ENCODE peak calls at places on chromosomes 2 and 18, in nine cellular contexts. One of them, this sample, is unnamed. For H3K9me3, the result is how much of the 10 kb centered on the place peaks cover.

GRCh38 chr18:45841765-45842442 is 16.4 kb downstream of the SIGLEC15 start:
- DNase-seq in astrocyte: no peak
- DNase-seq in cardiac muscle cell: no peak
- DNase-seq in GM23248: no peak
- DNase-seq in neuronal stem cell: no peak
- DNase-seq in keratinocyte: no peak
- DNase-seq in CD8-positive, alpha-beta memory T cell: no peak
- DNase-seq in mesenchymal stem cell: no peak
- DNase-seq in transverse colon: no peak
- DNase-seq in this sample: no peak

GRCh38 chr2:193966590-193966989 is 1690.4 kb upstream of the SLC39A10 start:
- DNase-seq in astrocyte: peak
- DNase-seq in CD8-positive, alpha-beta memory T cell: no peak
- DNase-seq in mesenchymal stem cell: peak
- DNase-seq in keratinocyte: no peak
- DNase-seq in transverse colon: no peak
- DNase-seq in GM23248: peak
- DNase-seq in neuronal stem cell: no peak
- DNase-seq in cardiac muscle cell: no peak
- DNase-seq in this sample: peak

GRCh38 chr2:179677148-179677688 is 184.2 kb downstream of the ZNF385B start:
- DNase-seq in transverse colon: no peak
- DNase-seq in neuronal stem cell: no peak
- DNase-seq in cardiac muscle cell: peak
- DNase-seq in CD8-positive, alpha-beta memory T cell: no peak
- DNase-seq in GM23248: peak
- DNase-seq in keratinocyte: no peak
- DNase-seq in mesenchymal stem cell: no peak
- DNase-seq in astrocyte: no peak
- DNase-seq in this sample: no peak

GRCh38 chr2:166091439-166091838 is 36.4 kb downstream of the SCN1A start:
- DNase-seq in CD8-positive, alpha-beta memory T cell: no peak
- DNase-seq in mesenchymal stem cell: no peak
- DNase-seq in cardiac muscle cell: peak
- DNase-seq in GM23248: no peak
- DNase-seq in neuronal stem cell: no peak
- DNase-seq in transverse colon: no peak
- DNase-seq in astrocyte: peak
- DNase-seq in keratinocyte: no peak
- DNase-seq in this sample: no peak

GRCh38 chr2:241943961-241944575 is 74.5 kb downstream of the RTP5 start:
- DNase-seq in transverse colon: no peak
- DNase-seq in cardiac muscle cell: no peak
- DNase-seq in neuronal stem cell: no peak
- DNase-seq in mesenchymal stem cell: no peak
- DNase-seq in GM23248: no peak
- DNase-seq in CD8-positive, alpha-beta memory T cell: no peak
- DNase-seq in astrocyte: no peak
- DNase-seq in keratinocyte: no peak
- DNase-seq in this sample: no peak

GRCh38 chr2:161412346-161412745 is 3.8 kb upstream of the TBR1 start:
- DNase-seq in neuronal stem cell: no peak
- DNase-seq in astrocyte: peak
- DNase-seq in cardiac muscle cell: no peak
- DNase-seq in GM23248: no peak
- DNase-seq in CD8-positive, alpha-beta memory T cell: no peak
- DNase-seq in keratinocyte: no peak
- DNase-seq in transverse colon: no peak
- DNase-seq in mesenchymal stem cell: no peak
- DNase-seq in this sample: no peak

GRCh38 chr18:3089579-3089978 is 76.6 kb upstream of the LPIN2 start:
- DNase-seq in keratinocyte: no peak
- DNase-seq in cardiac muscle cell: no peak
- DNase-seq in mesenchymal stem cell: no peak
- DNase-seq in astrocyte: no peak
- DNase-seq in transverse colon: no peak
- DNase-seq in CD8-positive, alpha-beta memory T cell: no peak
- DNase-seq in neuronal stem cell: no peak
- DNase-seq in GM23248: no peak
- DNase-seq in this sample: no peak

GRCh38 chr2:40428434-40428833 is 23.5 kb downstream of the SLC8A1 start:
- DNase-seq in mesenchymal stem cell: no peak
- DNase-seq in cardiac muscle cell: no peak
- DNase-seq in astrocyte: no peak
- DNase-seq in transverse colon: no peak
- DNase-seq in keratinocyte: no peak
- DNase-seq in CD8-positive, alpha-beta memory T cell: no peak
- DNase-seq in neuronal stem cell: no peak
- DNase-seq in GM23248: peak
- DNase-seq in this sample: no peak

GRCh38 chr2:109663721-109664120 is 49.6 kb downstream of the SOWAHC start:
- DNase-seq in transverse colon: no peak
- DNase-seq in GM23248: peak
- DNase-seq in CD8-positive, alpha-beta memory T cell: no peak
- DNase-seq in neuronal stem cell: no peak
- DNase-seq in cardiac muscle cell: peak
- DNase-seq in keratinocyte: peak
- DNase-seq in astrocyte: peak
- DNase-seq in mesenchymal stem cell: peak
- DNase-seq in this sample: peak

GRCh38 chr2:18701981-18702380 is 112.6 kb upstream of the NT5C1B start:
- DNase-seq in mesenchymal stem cell: no peak
- DNase-seq in GM23248: peak
- DNase-seq in astrocyte: peak
- DNase-seq in transverse colon: no peak
- DNase-seq in cardiac muscle cell: no peak
- DNase-seq in CD8-positive, alpha-beta memory T cell: no peak
- DNase-seq in keratinocyte: no peak
- DNase-seq in neuronal stem cell: no peak
- DNase-seq in this sample: no peak

GRCh38 chr18:68298340-68298739 is 416.6 kb downstream of the TMX3 start:
- DNase-seq in mesenchymal stem cell: no peak
- DNase-seq in keratinocyte: no peak
- DNase-seq in CD8-positive, alpha-beta memory T cell: no peak
- DNase-seq in neuronal stem cell: no peak
- DNase-seq in GM23248: no peak
- DNase-seq in transverse colon: no peak
- DNase-seq in cardiac muscle cell: no peak
- DNase-seq in astrocyte: no peak
- DNase-seq in this sample: no peak

GRCh38 chr2:30949435-30949834 is 142.2 kb upstream of the CAPN13 start:
- DNase-seq in transverse colon: no peak
- DNase-seq in astrocyte: no peak
- DNase-seq in CD8-positive, alpha-beta memory T cell: no peak
- DNase-seq in neuronal stem cell: no peak
- DNase-seq in cardiac muscle cell: no peak
- DNase-seq in mesenchymal stem cell: no peak
- DNase-seq in keratinocyte: no peak
- DNase-seq in GM23248: peak
- DNase-seq in this sample: no peak

GRCh38 chr2:171979103-171979502 is 20.6 kb upstream of the METAP1D start:
- DNase-seq in keratinocyte: no peak
- DNase-seq in astrocyte: no peak
- DNase-seq in cardiac muscle cell: no peak
- DNase-seq in transverse colon: no peak
- DNase-seq in neuronal stem cell: no peak
- DNase-seq in mesenchymal stem cell: no peak
- DNase-seq in GM23248: no peak
- DNase-seq in CD8-positive, alpha-beta memory T cell: no peak
- DNase-seq in this sample: no peak

GRCh38 chr2:202165945-202166344 is 72.5 kb downstream of the SUMO1 start:
- DNase-seq in neuronal stem cell: no peak
- DNase-seq in CD8-positive, alpha-beta memory T cell: no peak
- DNase-seq in astrocyte: peak
- DNase-seq in mesenchymal stem cell: no peak
- DNase-seq in transverse colon: no peak
- DNase-seq in cardiac muscle cell: no peak
- DNase-seq in keratinocyte: no peak
- DNase-seq in GM23248: peak
- DNase-seq in this sample: no peak

DNA sequence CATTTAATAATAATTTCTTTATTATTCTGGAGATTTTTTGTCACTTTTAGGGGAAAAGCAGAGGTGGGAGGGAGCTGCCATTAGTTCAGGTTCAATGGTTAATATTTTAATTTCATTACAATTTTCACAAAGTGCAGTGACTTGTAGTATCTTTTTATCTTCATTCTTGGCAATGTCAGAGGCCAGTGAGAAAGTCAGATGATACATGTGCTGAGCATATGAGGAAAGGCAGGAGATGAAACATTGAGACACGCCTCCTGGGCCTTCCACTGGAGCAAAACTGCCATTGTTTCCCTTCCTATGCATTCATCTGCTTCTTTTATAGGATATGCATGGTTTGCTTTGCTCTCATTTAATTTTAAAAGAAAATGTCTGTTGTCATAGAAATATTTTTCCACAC is 173.7 kb downstream of the MYT1L start:
- DNase-seq in GM23248: no peak
- DNase-seq in keratinocyte: no peak
- DNase-seq in transverse colon: no peak
- DNase-seq in cardiac muscle cell: no peak
- DNase-seq in CD8-positive, alpha-beta memory T cell: no peak
- DNase-seq in neuronal stem cell: no peak
- DNase-seq in mesenchymal stem cell: no peak
- DNase-seq in astrocyte: no peak
- DNase-seq in this sample: no peak
- H3K9me3 ChIP-seq in GM23248: under half
- H3K9me3 ChIP-seq in keratinocyte: under half
- H3K9me3 ChIP-seq in transverse colon: under half
- H3K9me3 ChIP-seq in cardiac muscle cell: under half
- H3K9me3 ChIP-seq in CD8-positive, alpha-beta memory T cell: under half
- H3K9me3 ChIP-seq in neuronal stem cell: under half
- H3K9me3 ChIP-seq in mesenchymal stem cell: under half
- H3K9me3 ChIP-seq in astrocyte: under half
- H3K9me3 ChIP-seq in this sample: under half

DNA sequence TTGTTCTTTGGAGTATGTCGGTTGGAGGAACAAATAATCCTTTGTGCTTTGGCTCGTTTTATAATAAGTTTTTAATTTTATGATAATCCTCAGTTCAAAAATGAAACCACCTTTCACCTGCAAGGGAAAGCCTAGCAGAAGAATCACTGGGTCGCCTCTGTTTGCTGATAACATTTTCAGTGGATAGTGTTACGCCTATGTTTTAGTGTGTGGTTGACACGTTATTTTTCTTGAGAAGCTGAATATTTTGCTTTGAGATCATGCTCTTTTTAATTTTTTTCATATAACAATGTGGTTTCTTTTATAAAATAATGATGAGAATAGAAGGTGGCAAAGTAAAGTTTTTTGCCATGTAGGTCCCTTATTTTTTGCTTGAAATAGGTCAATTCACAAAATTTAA is 172.7 kb upstream of the ZEB2 start:
- DNase-seq in mesenchymal stem cell: no peak
- DNase-seq in astrocyte: no peak
- DNase-seq in GM23248: no peak
- DNase-seq in keratinocyte: no peak
- DNase-seq in cardiac muscle cell: no peak
- DNase-seq in transverse colon: no peak
- DNase-seq in CD8-positive, alpha-beta memory T cell: no peak
- DNase-seq in neuronal stem cell: no peak
- DNase-seq in this sample: no peak
- H3K4me3 ChIP-seq in mesenchymal stem cell: no peak
- H3K4me3 ChIP-seq in astrocyte: no peak
- H3K4me3 ChIP-seq in GM23248: no peak
- H3K4me3 ChIP-seq in keratinocyte: no peak
- H3K4me3 ChIP-seq in cardiac muscle cell: no peak
- H3K4me3 ChIP-seq in transverse colon: no peak
- H3K4me3 ChIP-seq in CD8-positive, alpha-beta memory T cell: no peak
- H3K4me3 ChIP-seq in neuronal stem cell: no peak
- H3K4me3 ChIP-seq in this sample: no peak

DNA sequence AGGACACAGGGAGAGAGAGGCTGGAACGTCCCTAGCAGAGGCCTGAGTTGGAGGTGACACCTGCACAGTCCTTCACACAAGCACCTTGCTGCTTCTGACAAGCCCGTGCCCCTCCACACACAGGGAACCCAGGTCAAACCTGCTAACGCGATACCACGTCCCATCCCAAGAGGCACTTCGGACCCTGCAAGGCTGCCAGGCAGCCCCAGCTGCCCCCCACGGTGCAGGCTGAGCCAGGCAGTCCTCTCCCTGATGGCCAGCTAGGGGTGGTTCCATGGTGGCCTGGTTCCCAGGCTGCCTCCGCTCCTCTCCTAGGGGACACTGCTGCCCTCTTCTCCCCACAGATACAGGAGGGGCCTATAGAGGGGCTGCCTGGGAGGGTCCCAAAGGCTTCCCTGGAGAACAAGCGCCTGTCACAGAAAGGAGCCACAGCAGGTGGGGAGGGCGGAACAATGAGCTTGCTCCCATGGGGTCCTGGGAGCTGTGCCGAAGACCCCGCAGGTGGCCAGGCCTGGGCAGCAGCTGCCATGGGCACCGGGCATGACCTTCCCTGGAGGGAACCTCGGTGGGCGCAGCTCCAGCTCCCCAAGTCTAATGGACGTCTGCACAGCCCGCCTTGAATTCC is 434.2 kb upstream of the MYT1L start:
- DNase-seq in keratinocyte: no peak
- DNase-seq in GM23248: no peak
- DNase-seq in astrocyte: no peak
- DNase-seq in mesenchymal stem cell: no peak
- DNase-seq in cardiac muscle cell: no peak
- DNase-seq in CD8-positive, alpha-beta memory T cell: no peak
- DNase-seq in neuronal stem cell: no peak
- DNase-seq in transverse colon: no peak
- DNase-seq in this sample: no peak
- H3K9me3 ChIP-seq in keratinocyte: under half
- H3K9me3 ChIP-seq in GM23248: under half
- H3K9me3 ChIP-seq in astrocyte: under half
- H3K9me3 ChIP-seq in mesenchymal stem cell: under half
- H3K9me3 ChIP-seq in cardiac muscle cell: under half
- H3K9me3 ChIP-seq in CD8-positive, alpha-beta memory T cell: under half
- H3K9me3 ChIP-seq in neuronal stem cell: under half
- H3K9me3 ChIP-seq in transverse colon: under half
- H3K9me3 ChIP-seq in this sample: under half

DNA sequence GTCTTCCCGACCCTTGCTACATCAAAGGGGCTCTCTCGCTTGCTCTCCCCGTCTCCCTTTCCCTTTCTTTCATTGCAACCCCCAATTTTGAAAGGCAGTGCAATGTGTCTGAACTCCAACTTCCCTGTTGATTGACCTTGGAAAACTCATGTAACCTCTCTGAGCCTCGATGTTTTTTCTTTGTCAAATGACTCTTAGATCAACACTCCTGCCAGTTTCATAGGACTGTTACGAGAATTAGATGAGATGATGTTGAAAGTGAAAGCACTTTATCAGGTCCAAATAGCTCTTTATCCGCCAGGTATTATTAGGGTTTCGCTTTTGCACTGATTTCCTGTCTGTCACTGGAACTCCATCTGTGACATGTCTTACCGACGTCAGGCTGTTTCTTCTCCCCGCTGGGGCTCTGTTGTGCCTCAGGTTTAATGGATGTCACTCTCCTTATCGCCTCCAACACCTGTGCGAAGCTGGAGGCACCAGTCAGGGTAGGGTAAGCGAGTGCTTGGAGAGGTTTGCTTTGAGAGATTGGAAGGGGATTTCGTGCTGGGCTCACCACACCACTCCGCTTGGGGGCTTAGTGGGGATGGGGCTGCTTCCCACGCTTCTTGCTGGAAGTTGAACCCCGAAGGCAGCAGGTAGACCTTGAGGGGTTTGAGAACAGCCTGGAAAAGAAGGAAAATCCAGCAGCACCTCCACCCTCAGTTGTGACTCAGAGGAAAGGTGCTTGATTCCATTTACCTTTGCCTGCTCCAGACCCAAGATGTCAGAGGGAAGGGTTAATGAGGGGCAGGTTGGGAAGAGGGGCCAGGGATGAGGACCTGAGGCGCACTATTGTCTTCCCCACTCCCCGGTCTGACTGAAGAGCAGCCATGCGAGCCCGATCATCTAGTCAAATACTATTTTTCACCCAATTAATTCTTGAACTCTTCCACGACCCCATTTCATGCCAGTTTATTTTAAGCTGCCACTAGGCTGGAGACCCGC is 4.3 kb downstream of the GAD1 start:
- DNase-seq in CD8-positive, alpha-beta memory T cell: peak
- DNase-seq in astrocyte: no peak
- DNase-seq in neuronal stem cell: no peak
- DNase-seq in transverse colon: no peak
- DNase-seq in GM23248: no peak
- DNase-seq in cardiac muscle cell: no peak
- DNase-seq in keratinocyte: no peak
- DNase-seq in mesenchymal stem cell: no peak
- DNase-seq in this sample: no peak
- H3K4me3 ChIP-seq in CD8-positive, alpha-beta memory T cell: peak
- H3K4me3 ChIP-seq in astrocyte: peak
- H3K4me3 ChIP-seq in neuronal stem cell: no peak
- H3K4me3 ChIP-seq in transverse colon: peak
- H3K4me3 ChIP-seq in GM23248: no peak
- H3K4me3 ChIP-seq in cardiac muscle cell: no peak
- H3K4me3 ChIP-seq in keratinocyte: peak
- H3K4me3 ChIP-seq in mesenchymal stem cell: no peak
- H3K4me3 ChIP-seq in this sample: no peak

This sample was measured in MG63.